ENCODE peak calls at places on chromosome 4, in four cellular contexts. One of them, this sample, is unnamed.

GRCh38 chr4:38141808-38142500 is 181.8 kb downstream of the PTTG2 start:
- DNase-seq in IMR-90: peak; percentile 86
- DNase-seq in chondrocyte: no peak
- DNase-seq in GM19239: no peak
- DNase-seq in this sample: no peak

GRCh38 chr4:151690164-151690856 is 70.5 kb downstream of the GATB start:
- DNase-seq in IMR-90: peak; percentile 74
- DNase-seq in chondrocyte: no peak
- DNase-seq in GM19239: no peak
- DNase-seq in this sample: no peak

GRCh38 chr4:53907772-53908171 is 156.6 kb downstream of the CHIC2 start:
- DNase-seq in IMR-90: no peak
- DNase-seq in chondrocyte: no peak
- DNase-seq in GM19239: no peak
- DNase-seq in this sample: no peak

GRCh38 chr4:106497271-106497670 is 128.7 kb upstream of the GIMD1 start:
- DNase-seq in IMR-90: no peak
- DNase-seq in chondrocyte: no peak
- DNase-seq in GM19239: no peak
- DNase-seq in this sample: no peak

GRCh38 chr4:185868983-185869938 is 57.3 kb upstream of the SORBS2 start:
- DNase-seq in IMR-90: no peak
- DNase-seq in chondrocyte: no peak
- DNase-seq in GM19239: no peak
- DNase-seq in this sample: no peak

GRCh38 chr4:53943345-53944085 is 120.9 kb downstream of the CHIC2 start:
- DNase-seq in IMR-90: peak; percentile 69
- DNase-seq in chondrocyte: no peak
- DNase-seq in GM19239: no peak
- DNase-seq in this sample: no peak

GRCh38 chr4:38154251-38154650 is 194.1 kb downstream of the PTTG2 start:
- DNase-seq in IMR-90: peak; percentile 47
- DNase-seq in chondrocyte: no peak
- DNase-seq in GM19239: no peak
- DNase-seq in this sample: no peak

GRCh38 chr4:147037089-147037488 is 91.4 kb upstream of the TTC29 start:
- DNase-seq in IMR-90: no peak
- DNase-seq in chondrocyte: no peak
- DNase-seq in GM19239: no peak
- DNase-seq in this sample: no peak

GRCh38 chr4:156197216-156197615 is 243.6 kb upstream of the CTSO start:
- DNase-seq in IMR-90: no peak
- DNase-seq in chondrocyte: peak; percentile 62
- DNase-seq in GM19239: no peak
- DNase-seq in this sample: no peak

GRCh38 chr4:8690811-8691775 is 98.5 kb downstream of the CPZ start:
- DNase-seq in IMR-90: no peak
- DNase-seq in chondrocyte: no peak
- DNase-seq in GM19239: no peak
- DNase-seq in this sample: no peak

GRCh38 chr4:100894339-100894870 is 376.6 kb upstream of the EMCN start:
- DNase-seq in IMR-90: no peak
- DNase-seq in chondrocyte: no peak
- DNase-seq in GM19239: no peak
- DNase-seq in this sample: no peak

GRCh38 chr4:168633071-168633470 is 136.2 kb downstream of the PALLD start:
- DNase-seq in IMR-90: no peak
- DNase-seq in chondrocyte: no peak
- DNase-seq in GM19239: no peak
- DNase-seq in this sample: no peak

GRCh38 chr4:2697995-2698414 is 58.1 kb downstream of the TNIP2 start:
- DNase-seq in IMR-90: no peak
- DNase-seq in chondrocyte: no peak
- DNase-seq in GM19239: no peak
- DNase-seq in this sample: no peak

GRCh38 chr4:138392751-138393308 is 150.7 kb upstream of the SLC7A11 start:
- DNase-seq in IMR-90: no peak
- DNase-seq in chondrocyte: no peak
- DNase-seq in GM19239: no peak
- DNase-seq in this sample: peak; percentile 54

GRCh38 chr4:186104114-186104894 is at the start of gene FAM149A:
- DNase-seq in IMR-90: no peak
- DNase-seq in chondrocyte: no peak
- DNase-seq in GM19239: peak; percentile 62
- DNase-seq in this sample: no peak

GRCh38 chr4:41334182-41334581 is 77.5 kb downstream of the UCHL1 start:
- DNase-seq in IMR-90: no peak
- DNase-seq in chondrocyte: no peak
- DNase-seq in GM19239: no peak
- DNase-seq in this sample: no peak

GRCh38 chr4:56435748-56436442 is at the start of gene PAICS:
- DNase-seq in IMR-90: peak; percentile 92
- DNase-seq in chondrocyte: peak; percentile 96
- DNase-seq in GM19239: peak; percentile 38
- DNase-seq in this sample: peak; percentile 83

GRCh38 chr4:46937493-46937892 is 28.4 kb upstream of the COX7B2 start:
- DNase-seq in IMR-90: no peak
- DNase-seq in chondrocyte: no peak
- DNase-seq in GM19239: no peak
- DNase-seq in this sample: no peak

GRCh38 chr4:76590847-76591281 is 155.8 kb downstream of the SHROOM3 start:
- DNase-seq in IMR-90: peak; percentile 58
- DNase-seq in chondrocyte: no peak
- DNase-seq in GM19239: no peak
- DNase-seq in this sample: no peak

GRCh38 chr4:185305979-185306442 is 89.7 kb downstream of the LRP2BP start:
- DNase-seq in IMR-90: peak; percentile 97
- DNase-seq in chondrocyte: no peak
- DNase-seq in GM19239: no peak
- DNase-seq in this sample: no peak

GRCh38 chr4:172997217-172997609 is 171.4 kb upstream of the GALNT7 start:
- DNase-seq in IMR-90: no peak
- DNase-seq in chondrocyte: no peak
- DNase-seq in GM19239: no peak
- DNase-seq in this sample: no peak

GRCh38 chr4:153497091-153497531 is 31.0 kb downstream of the TMEM131L start:
- DNase-seq in IMR-90: peak; percentile 70
- DNase-seq in chondrocyte: no peak
- DNase-seq in GM19239: no peak
- DNase-seq in this sample: no peak

GRCh38 chr4:22485751-22486150 is 30.1 kb downstream of the ADGRA3 start:
- DNase-seq in IMR-90: peak; percentile 76
- DNase-seq in chondrocyte: no peak
- DNase-seq in GM19239: no peak
- DNase-seq in this sample: no peak

GRCh38 chr4:101282076-101282844 is 65.1 kb downstream of the PPP3CA start:
- DNase-seq in IMR-90: no peak
- DNase-seq in chondrocyte: no peak
- DNase-seq in GM19239: no peak
- DNase-seq in this sample: no peak

GRCh38 chr4:108171541-108172230 is 3.0 kb upstream of the LEF1 start:
- DNase-seq in IMR-90: no peak
- DNase-seq in chondrocyte: no peak
- DNase-seq in GM19239: no peak
- DNase-seq in this sample: no peak

GRCh38 chr4:27620886-27621285 is 760.2 kb downstream of the STIM2 start:
- DNase-seq in IMR-90: no peak
- DNase-seq in chondrocyte: no peak
- DNase-seq in GM19239: no peak
- DNase-seq in this sample: no peak

GRCh38 chr4:67779631-67780030 is 25.4 kb upstream of the GNRHR start:
- DNase-seq in IMR-90: no peak
- DNase-seq in chondrocyte: no peak
- DNase-seq in GM19239: no peak
- DNase-seq in this sample: no peak

GRCh38 chr4:72896515-72896914 is 173.0 kb downstream of the COX18 start:
- DNase-seq in IMR-90: peak; percentile 78
- DNase-seq in chondrocyte: no peak
- DNase-seq in GM19239: no peak
- DNase-seq in this sample: no peak

GRCh38 chr4:15149842-15150592 is 147.7 kb downstream of the CPEB2 start:
- DNase-seq in IMR-90: peak; percentile 76
- DNase-seq in chondrocyte: no peak
- DNase-seq in GM19239: peak; percentile 9
- DNase-seq in this sample: peak; percentile 19

GRCh38 chr4:156870861-156871260 is 100.7 kb downstream of the PDGFC start:
- DNase-seq in IMR-90: no peak
- DNase-seq in chondrocyte: no peak
- DNase-seq in GM19239: no peak
- DNase-seq in this sample: no peak

GRCh38 chr4:19748911-19749473 is 502.7 kb upstream of the SLIT2 start:
- DNase-seq in IMR-90: peak; percentile 5
- DNase-seq in chondrocyte: no peak
- DNase-seq in GM19239: no peak
- DNase-seq in this sample: no peak

GRCh38 chr4:101152521-101152920 is 194.8 kb downstream of the PPP3CA start:
- DNase-seq in IMR-90: no peak
- DNase-seq in chondrocyte: no peak
- DNase-seq in GM19239: no peak
- DNase-seq in this sample: no peak

GRCh38 chr4:147492761-147493160 is 11.9 kb downstream of the EDNRA start:
- DNase-seq in IMR-90: peak; percentile 87
- DNase-seq in chondrocyte: no peak
- DNase-seq in GM19239: no peak
- DNase-seq in this sample: peak; percentile 27

This sample was measured in GM12878.